ENCODE peak calls at places on chromosomes 2 and 18, in seven cellular contexts. J, G, V, T, M, W and H are unnamed samples. For H3K36me3, the result is how much of the 10 kb centered on the place peaks cover.

GRCh38 chr2:3108105-3108504 is 269.5 kb downstream of the EIPR1 start:
- DNase-seq in J (no peak), T (no peak), W (no peak), M (no peak), V (peak), G (no peak), H (peak)

GRCh38 chr2:189171956-189172609 is 7.5 kb downstream of the COL5A2 start:
- DNase-seq in W (no peak), M (no peak), T (no peak), G (peak), J (no peak), V (no peak), H (no peak)

GRCh38 chr2:226426292-226426736 is 373.3 kb downstream of the IRS1 start:
- DNase-seq in W (no peak), G (no peak), J (peak), T (no peak), V (no peak), M (peak), H (no peak)

GRCh38 chr18:23539911-23540475 is 36.7 kb downstream of the RMC1 start:
- DNase-seq in T (no peak), M (no peak), G (no peak), J (no peak), V (no peak), W (no peak), H (no peak)

GRCh38 chr2:133532919-133533318 is 35.3 kb downstream of the NCKAP5 start:
- DNase-seq in J (peak), W (no peak), V (no peak), M (no peak), G (no peak), T (no peak), H (no peak)

GRCh38 chr2:137910641-137911040 is 53.6 kb upstream of the HNMT start:
- DNase-seq in V (no peak), W (no peak), J (peak), T (no peak), G (peak), M (no peak), H (no peak)

GRCh38 chr2:437772-438393 is 150.0 kb upstream of the ALKAL2 start:
- DNase-seq in W (peak), G (no peak), M (peak), V (no peak), T (no peak), J (no peak), H (no peak)

GRCh38 chr2:176088048-176088936 is 4.2 kb upstream of the HOXD13 start:
- DNase-seq in T (no peak), G (peak), M (peak), W (no peak), V (peak), J (peak), H (no peak)

GRCh38 chr18:48875942-48876511 is 74.7 kb downstream of the SMAD7 start:
- DNase-seq in V (no peak), G (peak), T (no peak), W (no peak), M (no peak), J (no peak), H (no peak)

GRCh38 chr2:74414913-74415761 is 6.3 kb downstream of the C2orf81 start:
- DNase-seq in T (no peak), G (no peak), M (no peak), J (no peak), W (peak), V (peak), H (peak)

GRCh38 chr2:37616674-37616999 is 54.8 kb downstream of the CDC42EP3 start:
- DNase-seq in J (no peak), T (no peak), V (no peak), G (no peak), W (no peak), M (no peak), H (no peak)

GRCh38 chr2:105553538-105554196 is 154.8 kb upstream of the FHL2 start:
- DNase-seq in W (no peak), G (no peak), T (no peak), J (no peak), M (peak), V (no peak), H (no peak)

GRCh38 chr2:16321872-16322271 is 343.8 kb downstream of the CYRIA start:
- DNase-seq in W (no peak), J (no peak), M (no peak), V (no peak), G (no peak), T (no peak), H (no peak)

GRCh38 chr2:21175895-21176646 is 52.3 kb downstream of the TDRD15 start:
- DNase-seq in T (no peak), W (no peak), G (peak), V (no peak), J (peak), M (no peak), H (no peak)
- H3K36me3 ChIP-seq in T (under half), W (under half), G (under half), V (under half), J (under half), M (under half), H (under half)

GRCh38 chr2:222936705-222937104 is 75.9 kb downstream of the ACSL3 start:
- DNase-seq in W (no peak), V (no peak), J (no peak), G (no peak), M (no peak), T (no peak), H (no peak)

GRCh38 chr2:222935688-222936298 is 75.0 kb downstream of the ACSL3 start:
- DNase-seq in V (no peak), J (no peak), M (no peak), T (no peak), G (no peak), W (no peak), H (no peak)

GRCh38 chr2:222930862-222931261 is 70.0 kb downstream of the ACSL3 start:
- DNase-seq in M (no peak), W (no peak), G (no peak), T (no peak), V (no peak), J (no peak), H (no peak)

GRCh38 chr2:222931659-222932058 is 70.8 kb downstream of the ACSL3 start:
- DNase-seq in W (no peak), V (no peak), G (no peak), M (no peak), J (no peak), T (no peak), H (no peak)

GRCh38 chr2:222933458-222933857 is 72.6 kb downstream of the ACSL3 start:
- DNase-seq in J (no peak), G (no peak), M (no peak), T (no peak), V (no peak), W (no peak), H (no peak)
- H3K36me3 ChIP-seq in J (half or more), G (half or more), M (half or more), T (half or more), V (under half), W (under half), H (half or more)

GRCh38 chr2:216130346-216130951 is 21.3 kb downstream of the XRCC5 start:
- DNase-seq in T (no peak), V (no peak), G (no peak), W (no peak), M (no peak), J (no peak), H (no peak)

GRCh38 chr2:216131175-216131926 is 22.2 kb downstream of the XRCC5 start:
- DNase-seq in G (no peak), M (no peak), W (no peak), J (no peak), T (no peak), V (no peak), H (no peak)

GRCh38 chr2:216134958-216135541 is 25.9 kb downstream of the XRCC5 start:
- DNase-seq in G (no peak), J (no peak), W (no peak), M (no peak), V (no peak), T (no peak), H (no peak)

GRCh38 chr2:216132585-216132984 is 23.4 kb downstream of the XRCC5 start:
- DNase-seq in M (no peak), T (no peak), G (no peak), W (no peak), V (no peak), J (no peak), H (no peak)

GRCh38 chr2:216133392-216133791 is 24.2 kb downstream of the XRCC5 start:
- DNase-seq in V (no peak), M (no peak), W (no peak), T (no peak), G (no peak), J (no peak), H (no peak)
- H3K36me3 ChIP-seq in V (under half), M (half or more), W (under half), T (half or more), G (half or more), J (half or more), H (half or more)

DNA sequence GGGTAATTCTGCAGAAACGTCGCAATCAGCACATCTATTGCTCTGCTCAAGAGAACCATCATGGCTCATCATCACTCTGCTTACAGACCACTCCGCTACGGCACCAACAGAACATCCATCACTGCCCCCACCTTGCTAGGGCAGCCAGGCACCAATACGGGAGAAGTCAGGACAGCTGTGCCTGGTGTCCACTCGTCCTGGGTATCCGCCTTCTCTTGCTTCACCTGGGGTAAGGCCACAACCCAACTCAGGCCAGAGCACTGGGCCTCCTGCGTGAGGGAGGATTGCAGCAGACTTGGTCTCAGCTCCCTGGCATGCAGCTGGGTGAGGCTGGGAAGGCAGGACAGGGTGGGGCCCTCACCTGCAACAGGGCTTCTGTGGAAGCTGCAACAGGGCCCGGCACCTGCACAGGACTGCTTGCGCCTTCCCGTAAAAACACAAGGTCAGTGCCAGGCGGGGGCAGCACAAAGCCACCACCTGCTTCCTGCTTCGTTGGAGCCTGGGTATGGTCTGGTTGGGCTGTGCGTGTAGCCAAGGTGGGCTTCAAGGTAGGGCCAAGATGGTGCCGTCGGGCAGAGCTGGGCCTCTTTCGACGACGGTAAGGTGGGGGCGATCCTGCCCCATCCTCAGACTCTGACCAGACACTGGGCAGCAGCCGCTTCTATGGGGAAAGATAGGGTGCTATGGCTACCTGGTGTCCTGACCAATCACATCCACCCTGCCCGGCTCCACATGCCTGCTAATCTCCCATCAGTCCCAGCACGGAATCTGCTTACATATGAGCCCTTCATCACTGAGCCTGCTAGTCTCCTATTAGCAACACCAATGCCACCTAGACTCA is 7.1 kb upstream of the CFAP53 start:
- DNase-seq in T (no peak), V (no peak), G (no peak), W (no peak), J (no peak), M (no peak), H (no peak)
- H3K36me3 ChIP-seq in T (half or more), V (under half), G (half or more), W (half or more), J (half or more), M (under half), H (half or more)

GRCh38 chr18:59340312-59340711 is 18.8 kb downstream of the LMAN1 start:
- DNase-seq in J (peak), G (no peak), T (no peak), V (no peak), M (no peak), W (no peak), H (no peak)

GRCh38 chr18:59345556-59345955 is 13.5 kb downstream of the LMAN1 start:
- DNase-seq in V (no peak), G (no peak), J (no peak), W (no peak), T (no peak), M (no peak), H (no peak)

GRCh38 chr18:59343916-59344315 is 15.1 kb downstream of the LMAN1 start:
- DNase-seq in V (no peak), M (no peak), G (no peak), J (no peak), W (no peak), T (no peak), H (no peak)

GRCh38 chr18:59344990-59345389 is 14.1 kb downstream of the LMAN1 start:
- DNase-seq in G (no peak), J (no peak), T (no peak), M (no peak), W (no peak), V (no peak), H (no peak)

GRCh38 chr18:59340817-59341216 is 18.2 kb downstream of the LMAN1 start:
- DNase-seq in J (no peak), T (no peak), G (no peak), V (no peak), W (no peak), M (no peak), H (no peak)
- H3K36me3 ChIP-seq in J (half or more), T (half or more), G (half or more), V (under half), W (under half), M (half or more), H (half or more)

GRCh38 chr2:200490001-200490400 is 19.9 kb downstream of the KCTD18 start:
- DNase-seq in T (no peak), M (no peak), J (no peak), W (no peak), V (no peak), G (no peak), H (no peak)
- H3K36me3 ChIP-seq in T (under half), M (under half), J (under half), W (under half), V (under half), G (under half), H (under half)

DNA sequence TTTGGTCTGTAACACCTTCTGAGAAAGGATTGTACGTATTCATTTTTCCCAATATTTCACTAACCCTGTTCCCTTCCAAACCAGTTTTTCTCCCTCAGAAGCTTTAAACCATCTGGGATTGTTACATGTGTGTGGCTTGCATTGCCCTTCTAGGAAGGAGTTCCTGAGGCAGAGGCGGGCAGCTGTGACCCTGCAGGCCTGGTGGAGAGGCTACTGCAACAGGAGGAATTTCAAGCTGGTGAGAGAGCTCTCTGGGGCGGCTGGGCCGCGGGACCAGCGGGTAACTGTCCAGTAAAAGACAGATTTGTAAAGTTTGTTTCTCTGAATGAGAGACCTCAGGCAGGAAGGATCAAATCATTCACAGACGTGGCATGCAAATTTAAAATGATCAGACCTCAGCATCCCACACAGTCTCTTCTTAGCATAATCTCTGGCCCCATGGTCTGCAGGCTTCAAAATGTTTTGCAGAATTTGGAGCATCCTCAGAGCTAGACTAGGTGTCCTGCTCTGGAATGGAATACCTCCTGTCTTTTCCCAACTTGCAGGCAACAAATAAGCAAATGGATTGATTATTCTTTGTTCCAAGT is 40.2 kb upstream of the GPR17 start:
- DNase-seq in W (no peak), V (no peak), T (no peak), M (no peak), G (no peak), J (no peak), H (no peak)
- H3K36me3 ChIP-seq in W (under half), V (under half), T (under half), M (under half), G (under half), J (under half), H (under half)

GRCh38 chr2:54641988-54642387 is 81.5 kb upstream of the EML6 start:
- DNase-seq in G (no peak), M (no peak), V (no peak), J (no peak), T (no peak), W (no peak), H (no peak)
- H3K36me3 ChIP-seq in G (half or more), M (half or more), V (under half), J (under half), T (half or more), W (under half), H (half or more)